ENCODE peak calls at places on chromosomes 1 and 21, in nine cellular contexts. F is IMR-90, N is cardiac muscle cell, B is AG09309, T is fibroblast of lung, M is HL-60, V is choroid plexus epithelial cell, G is foreskin fibroblast, H is fibroblast of pulmonary artery. Y is an unnamed sample.

GRCh38 chr1:3688356-3688755 is 36.0 kb downstream of the TP73 start:
- DNase-seq in F (no peak), N (no peak), B (no peak), T (no peak), M (no peak), V (peak), G (no peak), H (no peak), Y (no peak)

GRCh38 chr1:209869242-209870149 is 41.7 kb downstream of the UTP25 start:
- DNase-seq in F (no peak), N (no peak), B (no peak), T (no peak), M (no peak), V (no peak), G (peak), H (no peak), Y (peak)

GRCh38 chr21:44920694-44921604 is at the start of gene ITGB2:
- DNase-seq in F (no peak), N (no peak), B (no peak), T (no peak), M (peak), V (no peak), G (no peak), H (no peak), Y (no peak)

GRCh38 chr1:12166834-12167492 is at the start of gene TNFRSF1B:
- DNase-seq in F (peak), N (peak), B (no peak), T (peak), M (no peak), V (peak), G (peak), H (peak), Y (no peak)

GRCh38 chr1:8133190-8133589 is 107.1 kb upstream of the ERRFI1 start:
- DNase-seq in F (no peak), N (no peak), B (no peak), T (peak), M (no peak), V (no peak), G (peak), H (peak), Y (no peak)

GRCh38 chr1:3134378-3135072 is 65.5 kb downstream of the PRDM16 start:
- DNase-seq in F (no peak), N (no peak), B (no peak), T (no peak), M (no peak), V (no peak), G (no peak), H (no peak), Y (no peak)

GRCh38 chr1:32494196-32494595 is 29.3 kb downstream of the ZBTB8B start:
- DNase-seq in F (no peak), N (peak), B (no peak), T (peak), M (no peak), V (peak), G (no peak), H (peak), Y (no peak)

GRCh38 chr1:231517076-231517475 is 11.4 kb upstream of the TSNAX start:
- DNase-seq in F (no peak), N (no peak), B (no peak), T (peak), M (no peak), V (no peak), G (peak), H (peak), Y (no peak)

GRCh38 chr1:109929588-109930251 is 19.1 kb downstream of the CSF1 start:
- DNase-seq in F (no peak), N (no peak), B (no peak), T (no peak), M (no peak), V (no peak), G (no peak), H (no peak), Y (no peak)

GRCh38 chr1:117231748-117232373 is 21.1 kb upstream of the VTCN1 start:
- DNase-seq in F (no peak), N (peak), B (no peak), T (peak), M (no peak), V (no peak), G (no peak), H (no peak), Y (no peak)

GRCh38 chr1:44788120-44788860 is at the start of gene BEST4:
- DNase-seq in F (no peak), N (no peak), B (no peak), T (no peak), M (no peak), V (no peak), G (peak), H (no peak), Y (no peak)

GRCh38 chr1:121546830-121547680 is 362.3 kb downstream of the SRGAP2C start:
- DNase-seq in F (no peak), N (no peak), B (peak), T (peak), M (no peak), V (no peak), G (no peak), H (peak), Y (no peak)

GRCh38 chr21:37849703-37850102 is 66.6 kb downstream of the KCNJ6 start:
- DNase-seq in F (peak), N (no peak), B (peak), T (peak), M (no peak), V (peak), G (peak), H (peak), Y (peak)

GRCh38 chr1:78061825-78062523 is 16.2 kb downstream of the GIPC2 start:
- DNase-seq in F (peak), N (no peak), B (peak), T (peak), M (no peak), V (peak), G (peak), H (peak), Y (peak)

GRCh38 chr1:210687582-210688279 is 359.0 kb downstream of the HHAT start:
- DNase-seq in F (peak), N (no peak), B (peak), T (peak), M (no peak), V (no peak), G (no peak), H (no peak), Y (peak)

GRCh38 chr1:60903591-60903990 is 178.8 kb upstream of the NFIA start:
- DNase-seq in F (no peak), N (no peak), B (no peak), T (peak), M (no peak), V (no peak), G (peak), H (peak), Y (peak)

GRCh38 chr1:15429701-15430149 is 8.5 kb upstream of the CTRC start:
- DNase-seq in F (peak), N (no peak), B (no peak), T (peak), M (no peak), V (peak), G (peak), H (peak), Y (peak)

GRCh38 chr1:226082959-226083302 is 20.4 kb downstream of the H3-3A start:
- DNase-seq in F (no peak), N (peak), B (no peak), T (peak), M (no peak), V (peak), G (peak), H (peak), Y (peak)

GRCh38 chr1:178011864-178012476 is 42.1 kb upstream of the SEC16B start:
- DNase-seq in F (no peak), N (peak), B (no peak), T (no peak), M (no peak), V (no peak), G (no peak), H (no peak), Y (no peak)

GRCh38 chr1:208007938-208008342 is 97.0 kb upstream of the CD34 start:
- DNase-seq in F (peak), N (no peak), B (no peak), T (peak), M (no peak), V (peak), G (peak), H (peak), Y (peak)

GRCh38 chr1:185594786-185595410 is 139.3 kb upstream of the HMCN1 start:
- DNase-seq in F (no peak), N (no peak), B (no peak), T (no peak), M (no peak), V (no peak), G (no peak), H (no peak), Y (no peak)

DNA sequence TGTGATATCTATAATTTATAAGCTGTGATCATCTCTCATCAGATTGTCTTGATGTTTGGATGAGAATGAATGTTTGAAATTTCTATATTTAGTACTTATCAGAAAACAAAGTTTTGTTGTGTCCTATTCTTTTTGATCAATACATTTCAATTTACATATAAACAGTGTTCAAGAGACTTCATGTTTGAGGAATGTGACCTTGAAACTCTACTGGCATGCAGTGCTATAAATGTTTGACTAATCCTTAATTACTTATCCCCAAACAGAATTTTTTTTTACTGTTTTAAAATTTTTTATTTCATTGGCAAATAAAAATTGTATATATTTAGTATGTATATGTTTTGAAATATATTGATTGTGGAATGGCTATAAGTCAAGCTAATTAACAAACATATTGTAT is 1.5 kb upstream of the PRKAA2 start:
- DNase-seq in F (no peak), N (no peak), B (no peak), T (no peak), M (no peak), V (no peak), G (peak), H (no peak), Y (no peak)
- H3K4me3 ChIP-seq in F (no peak), N (no peak), B (no peak), T (no peak), M (no peak), V (no peak), G (no peak), H (no peak), Y (no peak)

GRCh38 chr1:112699425-112700144 is 7.3 kb downstream of the RHOC start:
- DNase-seq in F (no peak), N (no peak), B (no peak), T (no peak), M (no peak), V (no peak), G (no peak), H (no peak), Y (no peak)

GRCh38 chr1:112702067-112702395 is 4.9 kb downstream of the RHOC start:
- DNase-seq in F (no peak), N (no peak), B (no peak), T (no peak), M (no peak), V (no peak), G (peak), H (no peak), Y (no peak)

GRCh38 chr1:112701227-112702066 is 5.5 kb downstream of the RHOC start:
- DNase-seq in F (no peak), N (no peak), B (no peak), T (no peak), M (no peak), V (no peak), G (peak), H (no peak), Y (no peak)

GRCh38 chr1:112698366-112699310 is 8.3 kb downstream of the RHOC start:
- DNase-seq in F (no peak), N (peak), B (no peak), T (no peak), M (no peak), V (no peak), G (no peak), H (no peak), Y (no peak)

GRCh38 chr1:112700290-112701226 is 6.4 kb downstream of the RHOC start:
- DNase-seq in F (peak), N (peak), B (peak), T (peak), M (peak), V (peak), G (peak), H (peak), Y (peak)
- TF ChIP-seq CTCF in F (no peak), N (no peak), B (peak), T (peak), M (no peak), V (peak), G (no peak), H (no peak), Y (no peak)

DNA sequence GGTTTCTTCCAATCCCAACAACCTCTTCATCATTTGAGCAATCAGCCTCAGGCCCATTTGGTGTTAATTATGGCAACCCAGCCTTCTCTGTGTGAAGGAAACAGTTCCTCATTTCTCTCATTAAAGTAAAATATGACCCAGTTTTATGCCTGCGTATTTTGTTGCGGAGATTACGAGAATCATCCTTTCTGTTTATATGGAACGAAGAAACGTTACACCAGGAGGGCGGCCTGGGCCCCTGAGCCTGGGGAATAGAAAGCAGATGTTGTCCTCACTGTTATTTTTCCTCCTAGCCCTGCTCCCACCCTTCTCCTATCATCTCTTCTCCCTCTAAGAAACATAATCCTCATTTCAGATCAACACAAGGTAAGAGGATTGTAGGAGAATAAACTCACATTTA is 332.3 kb upstream of the USP24 start:
- DNase-seq in F (peak), N (no peak), B (peak), T (no peak), M (no peak), V (peak), G (peak), H (no peak), Y (no peak)
- H3K4me3 ChIP-seq in F (no peak), N (no peak), B (no peak), T (no peak), M (no peak), V (no peak), G (no peak), H (no peak), Y (no peak)

GRCh38 chr1:227358079-227358358 is 39.7 kb upstream of the CDC42BPA start:
- DNase-seq in F (no peak), N (no peak), B (no peak), T (no peak), M (no peak), V (no peak), G (no peak), H (no peak), Y (no peak)

GRCh38 chr1:227353186-227353585 is 34.9 kb upstream of the CDC42BPA start:
- DNase-seq in F (no peak), N (no peak), B (no peak), T (no peak), M (no peak), V (no peak), G (no peak), H (no peak), Y (no peak)

GRCh38 chr1:227355542-227356270 is 37.4 kb upstream of the CDC42BPA start:
- DNase-seq in F (no peak), N (no peak), B (no peak), T (no peak), M (no peak), V (no peak), G (no peak), H (no peak), Y (no peak)

GRCh38 chr1:227357229-227358078 is 39.2 kb upstream of the CDC42BPA start:
- DNase-seq in F (peak), N (peak), B (no peak), T (peak), M (no peak), V (peak), G (peak), H (peak), Y (peak)

GRCh38 chr1:227356582-227357228 is 38.4 kb upstream of the CDC42BPA start:
- DNase-seq in F (no peak), N (no peak), B (no peak), T (peak), M (no peak), V (no peak), G (no peak), H (peak), Y (no peak)
- TF ChIP-seq CTCF in F (no peak), N (no peak), B (no peak), T (no peak), M (no peak), V (peak), G (no peak), H (no peak), Y (no peak)

DNA sequence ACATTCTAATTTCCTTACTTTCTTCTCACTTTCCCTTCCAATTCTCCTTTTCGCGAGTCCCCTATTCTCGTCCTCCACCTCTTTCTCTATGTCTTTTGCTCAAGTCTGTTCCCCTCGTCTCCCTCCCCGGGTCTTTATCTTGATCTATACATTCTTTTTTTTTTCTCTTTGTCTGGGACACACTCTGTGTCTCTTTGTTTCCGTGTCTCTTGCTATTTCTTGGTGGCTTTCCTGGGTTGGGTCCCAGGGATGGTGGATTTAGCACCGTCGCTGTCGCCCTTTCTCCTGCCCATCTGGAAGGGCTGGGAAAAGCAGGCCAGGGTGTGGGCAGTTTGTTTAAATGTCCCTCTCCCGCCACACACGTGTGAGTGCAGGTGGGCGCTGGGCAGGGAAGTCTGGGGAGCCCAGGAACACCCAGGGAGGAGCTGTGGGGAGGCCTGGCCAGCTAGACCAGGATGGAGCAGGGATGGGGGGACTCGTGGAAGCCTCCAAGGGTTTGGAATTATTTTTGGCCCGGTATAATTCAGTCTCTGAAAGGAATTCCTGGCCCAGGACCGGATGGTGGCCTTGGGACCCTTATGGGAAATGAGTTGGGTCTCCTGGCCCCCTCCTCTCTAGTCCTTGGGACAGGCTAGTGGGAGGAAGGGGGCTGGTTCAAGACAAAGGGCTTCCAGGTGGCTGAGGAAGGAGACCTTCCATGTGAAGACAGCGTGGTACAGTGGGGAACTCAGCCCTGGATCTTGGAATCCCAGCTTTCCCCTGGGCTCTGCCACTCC is 9.5 kb upstream of the ID3 start:
- DNase-seq in F (no peak), N (no peak), B (no peak), T (no peak), M (no peak), V (no peak), G (no peak), H (no peak), Y (no peak)
- H3K4me3 ChIP-seq in F (peak), N (peak), B (peak), T (peak), M (no peak), V (peak), G (peak), H (peak), Y (peak)

GRCh38 chr1:150363426-150364230 is at the start of gene RPRD2:
- DNase-seq in F (peak), N (peak), B (peak), T (peak), M (peak), V (peak), G (peak), H (peak), Y (peak)

GRCh38 chr1:150362721-150363425 is 1.1 kb upstream of the RPRD2 start:
- DNase-seq in F (no peak), N (no peak), B (no peak), T (no peak), M (no peak), V (no peak), G (peak), H (no peak), Y (no peak)

GRCh38 chr1:150366416-150367296 is 2.7 kb downstream of the RPRD2 start:
- DNase-seq in F (peak), N (no peak), B (no peak), T (peak), M (no peak), V (no peak), G (peak), H (peak), Y (peak)

GRCh38 chr1:150365945-150366344 is 2.0 kb downstream of the RPRD2 start:
- DNase-seq in F (peak), N (no peak), B (no peak), T (peak), M (no peak), V (no peak), G (peak), H (peak), Y (no peak)

GRCh38 chr1:150364231-150365003 is 470 bp downstream of the RPRD2 start:
- DNase-seq in F (peak), N (peak), B (no peak), T (peak), M (peak), V (peak), G (peak), H (peak), Y (peak)
- TF ChIP-seq CTCF in F (no peak), N (no peak), B (no peak), T (no peak), M (no peak), V (no peak), G (no peak), H (no peak), Y (no peak)

Y was measured in astrocyte of the spinal cord.